ENCODE peak calls at places on chromosomes 16 and 17, in ten cellular contexts. One of them, this sample, is unnamed.

GRCh38 chr16:53007095-53007494 is 45.6 kb downstream of the CHD9NB start:
- DNase-seq in CD4-positive, alpha-beta memory T cell: no peak
- DNase-seq in H1: no peak
- DNase-seq in left ventricle myocardium inferior: no peak
- DNase-seq in HCT116: no peak
- DNase-seq in ovary: no peak
- DNase-seq in mesenchymal stem cell: no peak
- DNase-seq in right cardiac atrium: no peak
- DNase-seq in iPS DF 6.9: no peak
- DNase-seq in CD8-positive, alpha-beta T cell: no peak
- DNase-seq in this sample: no peak

GRCh38 chr17:3911271-3912053 is 4.8 kb downstream of the P2RX1 start:
- DNase-seq in right cardiac atrium: peak; percentile 75
- DNase-seq in left ventricle myocardium inferior: no peak
- DNase-seq in HCT116: no peak
- DNase-seq in iPS DF 6.9: no peak
- DNase-seq in mesenchymal stem cell: no peak
- DNase-seq in CD4-positive, alpha-beta memory T cell: peak; percentile 89
- DNase-seq in CD8-positive, alpha-beta T cell: peak; percentile 95
- DNase-seq in H1: no peak
- DNase-seq in ovary: no peak
- DNase-seq in this sample: no peak

GRCh38 chr17:19760781-19761180 is 12.7 kb upstream of the ALDH3A1 start:
- DNase-seq in H1: no peak
- DNase-seq in ovary: no peak
- DNase-seq in mesenchymal stem cell: no peak
- DNase-seq in right cardiac atrium: no peak
- DNase-seq in left ventricle myocardium inferior: no peak
- DNase-seq in CD8-positive, alpha-beta T cell: no peak
- DNase-seq in iPS DF 6.9: no peak
- DNase-seq in HCT116: no peak
- DNase-seq in CD4-positive, alpha-beta memory T cell: no peak
- DNase-seq in this sample: no peak

GRCh38 chr17:81479175-81479574 is 33.4 kb downstream of the ACTG1 start:
- DNase-seq in ovary: no peak
- DNase-seq in CD4-positive, alpha-beta memory T cell: no peak
- DNase-seq in mesenchymal stem cell: no peak
- DNase-seq in H1: no peak
- DNase-seq in CD8-positive, alpha-beta T cell: no peak
- DNase-seq in HCT116: no peak
- DNase-seq in left ventricle myocardium inferior: no peak
- DNase-seq in iPS DF 6.9: no peak
- DNase-seq in right cardiac atrium: no peak
- DNase-seq in this sample: no peak

GRCh38 chr17:4584125-4584834 is at the start of gene SMTNL2:
- DNase-seq in iPS DF 6.9: no peak
- DNase-seq in left ventricle myocardium inferior: peak; percentile 80
- DNase-seq in mesenchymal stem cell: no peak
- DNase-seq in H1: no peak
- DNase-seq in ovary: peak; percentile 89
- DNase-seq in CD8-positive, alpha-beta T cell: peak; percentile 40
- DNase-seq in CD4-positive, alpha-beta memory T cell: no peak
- DNase-seq in right cardiac atrium: peak; percentile 92
- DNase-seq in HCT116: no peak
- DNase-seq in this sample: no peak

GRCh38 chr17:27871407-27871806 is 21.8 kb downstream of the LYRM9 start:
- DNase-seq in right cardiac atrium: no peak
- DNase-seq in H1: no peak
- DNase-seq in CD4-positive, alpha-beta memory T cell: no peak
- DNase-seq in iPS DF 6.9: no peak
- DNase-seq in HCT116: no peak
- DNase-seq in CD8-positive, alpha-beta T cell: no peak
- DNase-seq in left ventricle myocardium inferior: no peak
- DNase-seq in mesenchymal stem cell: no peak
- DNase-seq in ovary: no peak
- DNase-seq in this sample: no peak

GRCh38 chr16:11303405-11304138 is 22.4 kb upstream of the PRM1 start:
- DNase-seq in ovary: no peak
- DNase-seq in left ventricle myocardium inferior: no peak
- DNase-seq in iPS DF 6.9: no peak
- DNase-seq in mesenchymal stem cell: peak; percentile 36
- DNase-seq in CD4-positive, alpha-beta memory T cell: no peak
- DNase-seq in right cardiac atrium: no peak
- DNase-seq in H1: no peak
- DNase-seq in CD8-positive, alpha-beta T cell: no peak
- DNase-seq in HCT116: no peak
- DNase-seq in this sample: no peak

GRCh38 chr16:76278976-76279375 is 1.8 kb downstream of the CNTNAP4 start:
- DNase-seq in right cardiac atrium: no peak
- DNase-seq in left ventricle myocardium inferior: no peak
- DNase-seq in HCT116: no peak
- DNase-seq in mesenchymal stem cell: peak; percentile 52
- DNase-seq in H1: no peak
- DNase-seq in iPS DF 6.9: no peak
- DNase-seq in CD4-positive, alpha-beta memory T cell: no peak
- DNase-seq in ovary: no peak
- DNase-seq in CD8-positive, alpha-beta T cell: no peak
- DNase-seq in this sample: no peak

GRCh38 chr16:47504599-47504998 is 43.5 kb downstream of the PHKB start:
- DNase-seq in iPS DF 6.9: no peak
- DNase-seq in left ventricle myocardium inferior: no peak
- DNase-seq in right cardiac atrium: peak; percentile 34
- DNase-seq in mesenchymal stem cell: peak; percentile 56
- DNase-seq in CD8-positive, alpha-beta T cell: no peak
- DNase-seq in HCT116: no peak
- DNase-seq in H1: no peak
- DNase-seq in CD4-positive, alpha-beta memory T cell: no peak
- DNase-seq in ovary: no peak
- DNase-seq in this sample: no peak

GRCh38 chr17:73742915-73743314 is 98.7 kb upstream of the SDK2 start:
- DNase-seq in right cardiac atrium: no peak
- DNase-seq in ovary: no peak
- DNase-seq in CD4-positive, alpha-beta memory T cell: no peak
- DNase-seq in iPS DF 6.9: no peak
- DNase-seq in mesenchymal stem cell: no peak
- DNase-seq in left ventricle myocardium inferior: no peak
- DNase-seq in CD8-positive, alpha-beta T cell: no peak
- DNase-seq in HCT116: no peak
- DNase-seq in H1: no peak
- DNase-seq in this sample: no peak

GRCh38 chr16:22668318-22668717 is 145.6 kb upstream of the HS3ST2 start:
- DNase-seq in mesenchymal stem cell: no peak
- DNase-seq in CD4-positive, alpha-beta memory T cell: no peak
- DNase-seq in HCT116: no peak
- DNase-seq in H1: no peak
- DNase-seq in ovary: no peak
- DNase-seq in right cardiac atrium: no peak
- DNase-seq in CD8-positive, alpha-beta T cell: no peak
- DNase-seq in iPS DF 6.9: no peak
- DNase-seq in left ventricle myocardium inferior: no peak
- DNase-seq in this sample: no peak

GRCh38 chr17:73784015-73784603 is 139.9 kb upstream of the SDK2 start:
- DNase-seq in ovary: no peak
- DNase-seq in CD8-positive, alpha-beta T cell: no peak
- DNase-seq in CD4-positive, alpha-beta memory T cell: no peak
- DNase-seq in HCT116: no peak
- DNase-seq in H1: no peak
- DNase-seq in mesenchymal stem cell: no peak
- DNase-seq in iPS DF 6.9: no peak
- DNase-seq in left ventricle myocardium inferior: no peak
- DNase-seq in right cardiac atrium: no peak
- DNase-seq in this sample: no peak

GRCh38 chr16:71883849-71884638 is at the start of gene ZNF821:
- DNase-seq in right cardiac atrium: peak; percentile 93
- DNase-seq in ovary: peak; percentile 90
- DNase-seq in iPS DF 6.9: peak; percentile 60
- DNase-seq in CD8-positive, alpha-beta T cell: peak; percentile 84
- DNase-seq in mesenchymal stem cell: peak; percentile 81
- DNase-seq in left ventricle myocardium inferior: peak; percentile 82
- DNase-seq in HCT116: no peak
- DNase-seq in CD4-positive, alpha-beta memory T cell: peak; percentile 90
- DNase-seq in H1: peak; percentile 73
- DNase-seq in this sample: no peak

GRCh38 chr17:41424111-41424635 is at the start of gene KRT37:
- DNase-seq in CD4-positive, alpha-beta memory T cell: no peak
- DNase-seq in iPS DF 6.9: no peak
- DNase-seq in right cardiac atrium: no peak
- DNase-seq in mesenchymal stem cell: no peak
- DNase-seq in CD8-positive, alpha-beta T cell: no peak
- DNase-seq in HCT116: no peak
- DNase-seq in H1: no peak
- DNase-seq in left ventricle myocardium inferior: no peak
- DNase-seq in ovary: no peak
- DNase-seq in this sample: no peak

GRCh38 chr16:634051-634670 is 1.9 kb downstream of the METTL26 start:
- DNase-seq in left ventricle myocardium inferior: no peak
- DNase-seq in HCT116: no peak
- DNase-seq in iPS DF 6.9: no peak
- DNase-seq in H1: no peak
- DNase-seq in CD4-positive, alpha-beta memory T cell: no peak
- DNase-seq in CD8-positive, alpha-beta T cell: peak; percentile 10
- DNase-seq in mesenchymal stem cell: no peak
- DNase-seq in ovary: peak; percentile 44
- DNase-seq in right cardiac atrium: no peak
- DNase-seq in this sample: no peak

GRCh38 chr17:80033840-80034239 is 1.8 kb downstream of the TBC1D16 start:
- DNase-seq in CD8-positive, alpha-beta T cell: no peak
- DNase-seq in CD4-positive, alpha-beta memory T cell: no peak
- DNase-seq in ovary: no peak
- DNase-seq in left ventricle myocardium inferior: no peak
- DNase-seq in HCT116: no peak
- DNase-seq in iPS DF 6.9: no peak
- DNase-seq in H1: no peak
- DNase-seq in mesenchymal stem cell: no peak
- DNase-seq in right cardiac atrium: no peak
- DNase-seq in this sample: no peak

GRCh38 chr16:10171225-10171624 is 11.0 kb downstream of the GRIN2A start:
- DNase-seq in iPS DF 6.9: no peak
- DNase-seq in left ventricle myocardium inferior: no peak
- DNase-seq in HCT116: no peak
- DNase-seq in CD4-positive, alpha-beta memory T cell: no peak
- DNase-seq in ovary: no peak
- DNase-seq in H1: no peak
- DNase-seq in mesenchymal stem cell: no peak
- DNase-seq in right cardiac atrium: no peak
- DNase-seq in CD8-positive, alpha-beta T cell: no peak
- DNase-seq in this sample: no peak

GRCh38 chr17:2049333-2050245 is 5.3 kb upstream of the HIC1 start:
- DNase-seq in right cardiac atrium: peak; percentile 96
- DNase-seq in H1: no peak
- DNase-seq in ovary: peak; percentile 95
- DNase-seq in left ventricle myocardium inferior: peak; percentile 90
- DNase-seq in iPS DF 6.9: no peak
- DNase-seq in CD4-positive, alpha-beta memory T cell: peak; percentile 94
- DNase-seq in CD8-positive, alpha-beta T cell: peak; percentile 87
- DNase-seq in mesenchymal stem cell: peak; percentile 79
- DNase-seq in HCT116: no peak
- DNase-seq in this sample: no peak
- H3K27me3 ChIP-seq in right cardiac atrium: no peaks in the 10 kb centered on the region
- H3K27me3 ChIP-seq in H1: peaks cover 43% of the 10 kb centered on the region
- H3K27me3 ChIP-seq in ovary: no peaks in the 10 kb centered on the region
- H3K27me3 ChIP-seq in left ventricle myocardium inferior: peaks cover 38% of the 10 kb centered on the region
- H3K27me3 ChIP-seq in iPS DF 6.9: peaks cover 42% of the 10 kb centered on the region
- H3K27me3 ChIP-seq in CD4-positive, alpha-beta memory T cell: no peaks in the 10 kb centered on the region
- H3K27me3 ChIP-seq in CD8-positive, alpha-beta T cell: no peaks in the 10 kb centered on the region
- H3K27me3 ChIP-seq in mesenchymal stem cell: no peaks in the 10 kb centered on the region
- H3K27me3 ChIP-seq in HCT116: no peaks in the 10 kb centered on the region
- H3K27me3 ChIP-seq in this sample: no peaks in the 10 kb centered on the region

DNA sequence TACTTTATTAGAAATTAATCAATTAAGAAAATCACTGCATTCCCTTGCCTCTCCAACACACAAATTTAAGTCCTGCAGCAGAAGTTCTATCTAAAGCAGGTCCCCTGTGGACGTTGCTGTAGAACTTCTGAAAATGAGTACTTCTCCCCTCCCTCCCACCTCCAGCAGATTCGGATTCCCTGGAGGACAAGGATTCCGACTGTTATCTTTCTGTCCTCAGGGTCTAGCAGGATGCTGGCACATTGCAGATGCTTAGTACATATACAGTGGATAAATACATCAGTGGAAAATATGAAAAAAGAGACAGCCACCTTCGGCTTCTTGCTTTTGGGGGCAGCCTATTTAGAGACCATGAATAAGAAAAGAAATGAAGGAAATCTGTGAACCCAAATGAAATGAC is 32.1 kb downstream of the NTN1 start:
- DNase-seq in CD8-positive, alpha-beta T cell: no peak
- DNase-seq in CD4-positive, alpha-beta memory T cell: no peak
- DNase-seq in iPS DF 6.9: no peak
- DNase-seq in ovary: no peak
- DNase-seq in HCT116: no peak
- DNase-seq in right cardiac atrium: no peak
- DNase-seq in mesenchymal stem cell: no peak
- DNase-seq in H1: no peak
- DNase-seq in left ventricle myocardium inferior: no peak
- DNase-seq in this sample: no peak
- H3K27me3 ChIP-seq in CD8-positive, alpha-beta T cell: no peaks in the 10 kb centered on the region
- H3K27me3 ChIP-seq in CD4-positive, alpha-beta memory T cell: no peaks in the 10 kb centered on the region
- H3K27me3 ChIP-seq in iPS DF 6.9: peaks cover 7% of the 10 kb centered on the region
- H3K27me3 ChIP-seq in ovary: no peaks in the 10 kb centered on the region
- H3K27me3 ChIP-seq in HCT116: no peaks in the 10 kb centered on the region
- H3K27me3 ChIP-seq in right cardiac atrium: no peaks in the 10 kb centered on the region
- H3K27me3 ChIP-seq in mesenchymal stem cell: no peaks in the 10 kb centered on the region
- H3K27me3 ChIP-seq in H1: peaks cover 3% of the 10 kb centered on the region
- H3K27me3 ChIP-seq in left ventricle myocardium inferior: no peaks in the 10 kb centered on the region
- H3K27me3 ChIP-seq in this sample: no peaks in the 10 kb centered on the region

DNA sequence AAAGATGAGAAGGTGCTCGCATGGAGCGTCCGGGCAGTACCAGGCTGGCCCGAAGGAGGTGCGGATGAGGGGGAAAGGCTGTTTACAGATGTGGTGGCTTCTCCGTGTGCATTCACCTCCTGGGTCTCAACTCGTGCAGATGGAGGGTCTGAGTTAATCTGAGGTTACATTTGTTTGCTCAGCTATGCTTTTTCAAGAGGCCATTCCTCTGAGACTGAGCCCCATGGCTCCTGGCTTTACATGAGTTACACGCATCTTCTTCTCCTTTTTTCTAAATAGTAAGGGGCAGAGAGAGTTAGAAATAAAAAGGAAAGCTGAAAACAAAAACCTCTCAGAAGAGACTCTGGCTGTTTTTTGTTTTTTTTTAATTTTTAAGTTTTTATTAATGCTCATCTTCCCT is 29.0 kb downstream of the IRF8 start:
- DNase-seq in ovary: no peak
- DNase-seq in iPS DF 6.9: no peak
- DNase-seq in left ventricle myocardium inferior: no peak
- DNase-seq in CD4-positive, alpha-beta memory T cell: no peak
- DNase-seq in CD8-positive, alpha-beta T cell: no peak
- DNase-seq in mesenchymal stem cell: peak; percentile 17
- DNase-seq in H1: no peak
- DNase-seq in right cardiac atrium: no peak
- DNase-seq in HCT116: no peak
- DNase-seq in this sample: no peak
- H3K27me3 ChIP-seq in ovary: no peaks in the 10 kb centered on the region
- H3K27me3 ChIP-seq in iPS DF 6.9: no peaks in the 10 kb centered on the region
- H3K27me3 ChIP-seq in left ventricle myocardium inferior: peaks cover 97% of the 10 kb centered on the region
- H3K27me3 ChIP-seq in CD4-positive, alpha-beta memory T cell: no peaks in the 10 kb centered on the region
- H3K27me3 ChIP-seq in CD8-positive, alpha-beta T cell: no peaks in the 10 kb centered on the region
- H3K27me3 ChIP-seq in mesenchymal stem cell: peaks cover 48% of the 10 kb centered on the region
- H3K27me3 ChIP-seq in H1: no peaks in the 10 kb centered on the region
- H3K27me3 ChIP-seq in right cardiac atrium: no peaks in the 10 kb centered on the region
- H3K27me3 ChIP-seq in HCT116: peaks cover 30% of the 10 kb centered on the region
- H3K27me3 ChIP-seq in this sample: peaks cover 17% of the 10 kb centered on the region

GRCh38 chr17:65388911-65389310 is 172.5 kb downstream of the AXIN2 start:
- DNase-seq in HCT116: no peak
- DNase-seq in H1: no peak
- DNase-seq in mesenchymal stem cell: no peak
- DNase-seq in CD8-positive, alpha-beta T cell: no peak
- DNase-seq in right cardiac atrium: no peak
- DNase-seq in ovary: no peak
- DNase-seq in left ventricle myocardium inferior: no peak
- DNase-seq in CD4-positive, alpha-beta memory T cell: no peak
- DNase-seq in iPS DF 6.9: no peak
- DNase-seq in this sample: peak; percentile 45
- H3K27me3 ChIP-seq in HCT116: no peaks in the 10 kb centered on the region
- H3K27me3 ChIP-seq in H1: no peaks in the 10 kb centered on the region
- H3K27me3 ChIP-seq in mesenchymal stem cell: no peaks in the 10 kb centered on the region
- H3K27me3 ChIP-seq in CD8-positive, alpha-beta T cell: no peaks in the 10 kb centered on the region
- H3K27me3 ChIP-seq in right cardiac atrium: no peaks in the 10 kb centered on the region
- H3K27me3 ChIP-seq in ovary: no peaks in the 10 kb centered on the region
- H3K27me3 ChIP-seq in left ventricle myocardium inferior: peaks cover 4% of the 10 kb centered on the region
- H3K27me3 ChIP-seq in CD4-positive, alpha-beta memory T cell: no peaks in the 10 kb centered on the region
- H3K27me3 ChIP-seq in iPS DF 6.9: no peaks in the 10 kb centered on the region
- H3K27me3 ChIP-seq in this sample: no peaks in the 10 kb centered on the region